ENCODE peak calls at places on chromosomes 7 and 10, in seven cellular contexts. D, F, Q, Z, H, I and V are unnamed samples.

GRCh38 chr7:156764016-156764669 is 123.6 kb downstream of the RNF32 start:
- DNase-seq in Z (no peak), I (no peak), Q (no peak), D (peak; percentile 73), F (peak; percentile 81), H (peak; percentile 69), V (no peak)

GRCh38 chr10:103958996-103959395 is 7.9 kb upstream of the SLK start:
- DNase-seq in Q (no peak), F (no peak), H (no peak), Z (no peak), D (no peak), I (no peak), V (no peak)

GRCh38 chr10:27341001-27341400 is 100.4 kb upstream of the ACBD5 start:
- DNase-seq in I (no peak), Q (no peak), F (no peak), D (no peak), Z (no peak), H (no peak), V (no peak)

GRCh38 chr7:28708458-28708951 is 249.6 kb downstream of the TRIL start:
- DNase-seq in D (no peak), I (no peak), Z (no peak), Q (no peak), H (no peak), F (peak; percentile 86), V (no peak)

GRCh38 chr7:143418681-143419458 is 10.2 kb upstream of the EPHA1 start:
- DNase-seq in H (no peak), I (no peak), Q (no peak), F (no peak), D (no peak), Z (no peak), V (no peak)

GRCh38 chr10:80487791-80488538 is 33.9 kb downstream of the TSPAN14 start:
- DNase-seq in Z (no peak), Q (no peak), H (no peak), F (no peak), D (no peak), I (no peak), V (no peak)

GRCh38 chr7:21443149-21443841 is 15.4 kb downstream of the SP4 start:
- DNase-seq in Q (no peak), Z (no peak), I (no peak), D (no peak), H (no peak), F (no peak), V (no peak)

GRCh38 chr7:94423865-94424264 is 29.2 kb downstream of the COL1A2 start:
- DNase-seq in D (no peak), Z (no peak), F (no peak), I (no peak), H (no peak), Q (no peak), V (no peak)